ENCODE peak calls at places on chromosomes 7 and 10, in four cellular contexts. X is HFFc6, W is NCI-H2081, L is astrocyte of the spinal cord. M is an unnamed sample.

GRCh38 chr10:124712704-124713407 is 31.3 kb downstream of the FAM53B start:
- DNase-seq in L (no peak), W (no peak), X (no peak), M (no peak)

GRCh38 chr7:84914598-84914997 is 272.3 kb downstream of the SEMA3D start:
- DNase-seq in X (no peak), W (no peak), L (no peak), M (no peak)

GRCh38 chr7:130273081-130273699 is 6.5 kb downstream of the CPA2 start:
- DNase-seq in W (peak; percentile 97), L (peak; percentile 88), X (no peak), M (no peak)

GRCh38 chr7:75583255-75583654 is 91.1 kb downstream of the SPDYE5 start:
- DNase-seq in X (no peak), W (no peak), L (no peak), M (no peak)

GRCh38 chr7:8258734-8259133 is 3.2 kb downstream of the ICA1 start:
- DNase-seq in L (no peak), W (no peak), X (no peak), M (no peak)

GRCh38 chr10:104209575-104210198 is 22.5 kb downstream of the CFAP43 start:
- DNase-seq in W (peak; percentile 31), L (peak; percentile 49), X (peak; percentile 10), M (no peak)

GRCh38 chr7:124758327-124758726 is 7.3 kb downstream of the GPR37 start:
- DNase-seq in X (no peak), L (no peak), W (no peak), M (no peak)

GRCh38 chr10:16016688-16017087 is 156.4 kb upstream of the MINDY3 start:
- DNase-seq in X (no peak), W (no peak), L (no peak), M (no peak)

GRCh38 chr7:35450456-35450855 is 196.6 kb upstream of the TBX20 start:
- DNase-seq in W (no peak), L (no peak), X (no peak), M (no peak)

GRCh38 chr7:67955061-67955460 is 958.4 kb downstream of the TYW1 start:
- DNase-seq in W (no peak), X (no peak), L (no peak), M (no peak)

GRCh38 chr7:31327071-31327470 is 13.5 kb downstream of the NEUROD6 start:
- DNase-seq in L (peak; percentile 4), W (no peak), X (no peak), M (no peak)

GRCh38 chr7:129169171-129169643 is 19.2 kb upstream of the SMO start:
- DNase-seq in X (no peak), W (no peak), L (peak; percentile 22), M (no peak)

GRCh38 chr7:25775999-25776736 is 375.8 kb upstream of the NFE2L3 start:
- DNase-seq in X (no peak), L (no peak), W (no peak), M (no peak)

GRCh38 chr7:137682596-137682995 is 164.2 kb downstream of the DGKI start:
- DNase-seq in X (peak; percentile 74), W (no peak), L (peak; percentile 73), M (no peak)

GRCh38 chr7:55020481-55020871 is 1.7 kb downstream of the EGFR start:
- DNase-seq in X (no peak), L (peak; percentile 50), W (no peak), M (no peak)

GRCh38 chr7:102471791-102472125 is 7.0 kb downstream of the POLR2J start:
- DNase-seq in X (no peak), L (no peak), W (no peak), M (no peak)

GRCh38 chr7:93836111-93836510 is 54.4 kb downstream of the TFPI2 start:
- DNase-seq in X (no peak), L (no peak), W (no peak), M (no peak)

GRCh38 chr10:105605873-105606272 is 964.8 kb downstream of the SORCS3 start:
- DNase-seq in L (no peak), W (no peak), X (no peak), M (no peak)

GRCh38 chr7:115933463-115933862 is 97.1 kb downstream of the TFEC start:
- DNase-seq in X (no peak), W (no peak), L (no peak), M (no peak)

GRCh38 chr10:62492012-62492869 is 118.1 kb downstream of the ZNF365 start:
- DNase-seq in L (peak; percentile 14), W (peak; percentile 4), X (peak; percentile 9), M (no peak)

GRCh38 chr10:31919010-31919409 is 9.6 kb downstream of the ARHGAP12 start:
- DNase-seq in X (no peak), W (no peak), L (no peak), M (no peak)

GRCh38 chr7:130493275-130493868 is 1.5 kb downstream of the MEST start:
- DNase-seq in L (peak; percentile 43), W (peak; percentile 21), X (no peak), M (no peak)

GRCh38 chr10:122422266-122422980 is 32.0 kb upstream of the ARMS2 start:
- DNase-seq in W (no peak), L (no peak), X (no peak), M (no peak)

GRCh38 chr7:18541189-18541870 is 45.8 kb downstream of the HDAC9 start:
- DNase-seq in L (peak; percentile 56), X (peak; percentile 88), W (no peak), M (no peak)

GRCh38 chr10:8095962-8096361 is 41.5 kb downstream of the GATA3 start:
- DNase-seq in L (no peak), X (no peak), W (no peak), M (no peak)

GRCh38 chr7:13990319-13990983 is 985 bp upstream of the ETV1 start:
- DNase-seq in L (peak; percentile 72), X (peak; percentile 46), W (peak; percentile 92), M (no peak)

GRCh38 chr10:94677691-94678090 is 5.8 kb upstream of the CYP2C18 start:
- DNase-seq in W (no peak), L (no peak), X (no peak), M (no peak)

GRCh38 chr7:47580175-47580701 is 1.7 kb downstream of the TNS3 start:
- DNase-seq in X (no peak), W (peak; percentile 12), L (no peak), M (no peak)

GRCh38 chr10:51029172-51029641 is 45.1 kb upstream of the PRKG1 start:
- DNase-seq in W (no peak), X (peak; percentile 23), L (no peak), M (no peak)

GRCh38 chr10:100730739-100731602 is 14.4 kb upstream of the PAX2 start:
- DNase-seq in X (no peak), W (no peak), L (no peak), M (peak; percentile 68)

GRCh38 chr7:117682681-117683385 is 190.4 kb downstream of the CTTNBP2 start:
- DNase-seq in X (no peak), L (peak; percentile 13), W (no peak), M (no peak)

GRCh38 chr10:88032566-88032965 is 169.1 kb downstream of the PTEN start:
- DNase-seq in W (no peak), L (peak; percentile 65), X (peak; percentile 50), M (no peak)

GRCh38 chr7:70805360-70805759 is 326.6 kb upstream of the GALNT17 start:
- DNase-seq in L (no peak), X (no peak), W (no peak), M (no peak)